ENCODE peak calls at places on chromosomes 13 and 19, in four cellular contexts. N is suprapubic skin; Q is NCI-H510A treated with DMSO at 0.1 percent for 48 hours; O is stimulated activated CD8-positive, alpha-beta memory T cell treated with anti-CD3 and anti-CD28 coated beads, Interleukin-15, amount 100 ng/mL, for 24 hours. I is an unnamed sample.

GRCh38 chr19:50547385-50548190 is 20.6 kb downstream of the LRRC4B start:
- DNase-seq in N (no peak), O (no peak), Q (no peak), I (no peak)

GRCh38 chr13:35621989-35622388 is 145.5 kb upstream of the MAB21L1 start:
- DNase-seq in N (no peak), O (no peak), Q (peak), I (peak)

GRCh38 chr13:75365724-75366173 is 116.2 kb downstream of the TBC1D4 start:
- DNase-seq in N (no peak), Q (no peak), O (no peak), I (no peak)

GRCh38 chr19:35262101-35262761 is 6.5 kb upstream of the USF2 start:
- DNase-seq in O (no peak), Q (no peak), N (peak), I (no peak)

GRCh38 chr19:44807652-44808462 is 1.0 kb upstream of the BCAM start:
- DNase-seq in N (no peak), Q (peak), O (no peak), I (no peak)

GRCh38 chr13:20721454-20722357 is 18.2 kb downstream of the IL17D start:
- DNase-seq in N (peak), O (no peak), Q (peak), I (no peak)

GRCh38 chr19:45405435-45406164 is 731 bp upstream of the PPP1R13L start:
- DNase-seq in Q (peak), O (peak), N (peak), I (peak)

GRCh38 chr13:110921209-110921608 is 6.3 kb upstream of the ANKRD10 start:
- DNase-seq in N (no peak), O (no peak), Q (no peak), I (no peak)

GRCh38 chr19:13281567-13282291 is 131.5 kb downstream of the IER2 start:
- DNase-seq in N (no peak), O (no peak), Q (no peak), I (no peak)

I was measured in CD4-positive, CD25-positive, alpha-beta regulatory T cell.